ENCODE peak calls at places on chromosomes 12 and 14, in ten cellular contexts. One of them, this sample, is unnamed.

GRCh38 chr12:23921099-23921846 is 28.2 kb downstream of the SOX5 start:
- DNase-seq in mucosa of descending colon: no peak
- DNase-seq in RWPE2: no peak
- DNase-seq in mammary epithelial cell: no peak
- DNase-seq in GM23248: no peak
- DNase-seq in K562: no peak
- DNase-seq in cardiac muscle cell: no peak
- DNase-seq in sigmoid colon: no peak
- DNase-seq in lung: no peak
- DNase-seq in IMR-90: peak; percentile 5
- DNase-seq in this sample: no peak

GRCh38 chr12:12736759-12737676 is 19.9 kb downstream of the CDKN1B start:
- DNase-seq in mucosa of descending colon: no peak
- DNase-seq in RWPE2: no peak
- DNase-seq in mammary epithelial cell: peak; percentile 27
- DNase-seq in GM23248: peak; percentile 92
- DNase-seq in K562: peak; percentile 43
- DNase-seq in cardiac muscle cell: peak; percentile 48
- DNase-seq in sigmoid colon: no peak
- DNase-seq in lung: no peak
- DNase-seq in IMR-90: peak; percentile 85
- DNase-seq in this sample: no peak

GRCh38 chr12:131511391-131511802 is 199.5 kb upstream of the SFSWAP start:
- DNase-seq in mucosa of descending colon: peak; percentile 16
- DNase-seq in RWPE2: no peak
- DNase-seq in mammary epithelial cell: peak; percentile 9
- DNase-seq in GM23248: peak; percentile 70
- DNase-seq in K562: no peak
- DNase-seq in cardiac muscle cell: no peak
- DNase-seq in sigmoid colon: no peak
- DNase-seq in lung: no peak
- DNase-seq in IMR-90: no peak
- DNase-seq in this sample: peak; percentile 5

GRCh38 chr12:124636138-124636968 is 68.9 kb upstream of the NCOR2 start:
- DNase-seq in mucosa of descending colon: peak; percentile 72
- DNase-seq in RWPE2: no peak
- DNase-seq in mammary epithelial cell: peak; percentile 96
- DNase-seq in GM23248: peak; percentile 66
- DNase-seq in K562: peak; percentile 47
- DNase-seq in cardiac muscle cell: no peak
- DNase-seq in sigmoid colon: peak; percentile 88
- DNase-seq in lung: no peak
- DNase-seq in IMR-90: peak; percentile 46
- DNase-seq in this sample: no peak

GRCh38 chr12:62907067-62907466 is 27.9 kb downstream of the PPM1H start:
- DNase-seq in mucosa of descending colon: no peak
- DNase-seq in RWPE2: no peak
- DNase-seq in mammary epithelial cell: no peak
- DNase-seq in GM23248: no peak
- DNase-seq in K562: no peak
- DNase-seq in cardiac muscle cell: no peak
- DNase-seq in sigmoid colon: no peak
- DNase-seq in lung: no peak
- DNase-seq in IMR-90: no peak
- DNase-seq in this sample: no peak

GRCh38 chr12:15155271-15155670 is 65.9 kb downstream of the RERG start:
- DNase-seq in mucosa of descending colon: no peak
- DNase-seq in RWPE2: no peak
- DNase-seq in mammary epithelial cell: peak; percentile 41
- DNase-seq in GM23248: no peak
- DNase-seq in K562: no peak
- DNase-seq in cardiac muscle cell: no peak
- DNase-seq in sigmoid colon: no peak
- DNase-seq in lung: no peak
- DNase-seq in IMR-90: no peak
- DNase-seq in this sample: no peak

GRCh38 chr12:64450711-64451486 is 1.0 kb upstream of the TBK1 start:
- DNase-seq in mucosa of descending colon: peak; percentile 10
- DNase-seq in RWPE2: no peak
- DNase-seq in mammary epithelial cell: peak; percentile 4
- DNase-seq in GM23248: peak; percentile 45
- DNase-seq in K562: no peak
- DNase-seq in cardiac muscle cell: peak; percentile 23
- DNase-seq in sigmoid colon: no peak
- DNase-seq in lung: no peak
- DNase-seq in IMR-90: peak; percentile 19
- DNase-seq in this sample: no peak

GRCh38 chr14:105486974-105487448 is 325 bp downstream of the CRIP1 start:
- DNase-seq in mucosa of descending colon: peak; percentile 78
- DNase-seq in RWPE2: no peak
- DNase-seq in mammary epithelial cell: no peak
- DNase-seq in GM23248: no peak
- DNase-seq in K562: no peak
- DNase-seq in cardiac muscle cell: no peak
- DNase-seq in sigmoid colon: peak; percentile 89
- DNase-seq in lung: peak; percentile 70
- DNase-seq in IMR-90: no peak
- DNase-seq in this sample: no peak

GRCh38 chr14:24398298-24398942 is 383 bp upstream of the NYNRIN start:
- DNase-seq in mucosa of descending colon: peak; percentile 60
- DNase-seq in RWPE2: no peak
- DNase-seq in mammary epithelial cell: no peak
- DNase-seq in GM23248: no peak
- DNase-seq in K562: no peak
- DNase-seq in cardiac muscle cell: peak; percentile 52
- DNase-seq in sigmoid colon: peak; percentile 71
- DNase-seq in lung: no peak
- DNase-seq in IMR-90: no peak
- DNase-seq in this sample: no peak

GRCh38 chr12:1833596-1834028 is 13.2 kb downstream of the LRTM2 start:
- DNase-seq in mucosa of descending colon: no peak
- DNase-seq in RWPE2: peak; percentile 53
- DNase-seq in mammary epithelial cell: no peak
- DNase-seq in GM23248: no peak
- DNase-seq in K562: no peak
- DNase-seq in cardiac muscle cell: no peak
- DNase-seq in sigmoid colon: peak; percentile 3
- DNase-seq in lung: no peak
- DNase-seq in IMR-90: no peak
- DNase-seq in this sample: no peak

GRCh38 chr14:51202914-51203665 is 37.0 kb upstream of the TMX1 start:
- DNase-seq in mucosa of descending colon: no peak
- DNase-seq in RWPE2: peak; percentile 50
- DNase-seq in mammary epithelial cell: no peak
- DNase-seq in GM23248: no peak
- DNase-seq in K562: no peak
- DNase-seq in cardiac muscle cell: no peak
- DNase-seq in sigmoid colon: no peak
- DNase-seq in lung: no peak
- DNase-seq in IMR-90: no peak
- DNase-seq in this sample: no peak

GRCh38 chr12:2053675-2054070 is 886 bp downstream of the CACNA1C start:
- DNase-seq in mucosa of descending colon: no peak
- DNase-seq in RWPE2: no peak
- DNase-seq in mammary epithelial cell: no peak
- DNase-seq in GM23248: peak; percentile 69
- DNase-seq in K562: no peak
- DNase-seq in cardiac muscle cell: peak; percentile 60
- DNase-seq in sigmoid colon: peak; percentile 73
- DNase-seq in lung: no peak
- DNase-seq in IMR-90: no peak
- DNase-seq in this sample: no peak

DNA sequence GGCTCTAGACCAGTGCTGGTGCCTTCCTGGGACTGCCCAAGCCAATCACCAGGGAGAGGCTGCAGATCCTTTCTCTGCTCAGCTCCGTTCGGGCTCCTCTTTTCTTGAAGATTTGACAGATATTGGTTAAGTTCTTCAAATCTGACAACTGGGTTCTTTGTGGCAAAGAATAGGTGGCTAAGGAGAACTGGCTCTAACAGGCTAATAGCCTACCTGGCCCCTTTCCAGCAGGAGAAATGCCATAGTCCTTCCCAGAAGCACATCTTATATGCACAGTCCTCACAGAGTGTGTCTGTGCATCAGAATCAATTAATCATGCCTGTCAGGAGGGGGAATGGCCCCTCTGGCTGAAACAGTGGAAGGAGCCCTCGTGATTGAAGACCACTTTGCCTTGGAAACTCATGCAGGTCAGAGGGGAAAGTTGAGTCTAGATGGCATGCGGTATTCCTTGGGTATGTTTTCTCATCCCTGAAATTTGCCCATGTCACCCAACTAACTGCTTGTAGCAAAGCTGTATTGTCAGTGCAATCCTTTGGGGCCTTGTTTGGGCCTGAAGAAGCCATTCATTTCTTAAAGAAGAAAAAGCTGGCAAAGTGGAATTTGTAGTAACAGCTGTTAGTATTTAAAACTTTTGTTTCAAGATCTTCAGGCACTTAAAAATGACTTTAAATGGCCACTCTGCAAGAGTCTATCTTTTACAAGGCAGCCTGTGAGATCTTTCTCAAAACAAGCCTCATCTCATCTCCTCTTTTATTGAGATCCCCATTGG is 251.6 kb downstream of the ZFP36L1 start:
- DNase-seq in mucosa of descending colon: no peak
- DNase-seq in RWPE2: no peak
- DNase-seq in mammary epithelial cell: no peak
- DNase-seq in GM23248: no peak
- DNase-seq in K562: no peak
- DNase-seq in cardiac muscle cell: peak; percentile 27
- DNase-seq in sigmoid colon: no peak
- DNase-seq in lung: peak; percentile 26
- DNase-seq in IMR-90: no peak
- DNase-seq in this sample: no peak
- H3K4me1 ChIP-seq in mucosa of descending colon: no peaks in the 10 kb centered on the region
- H3K4me1 ChIP-seq in RWPE2: peaks cover 29% of the 10 kb centered on the region
- H3K4me1 ChIP-seq in mammary epithelial cell: peaks cover 44% of the 10 kb centered on the region
- H3K4me1 ChIP-seq in GM23248: peaks cover 42% of the 10 kb centered on the region
- H3K4me1 ChIP-seq in K562: no peaks in the 10 kb centered on the region
- H3K4me1 ChIP-seq in cardiac muscle cell: peaks cover 14% of the 10 kb centered on the region
- H3K4me1 ChIP-seq in sigmoid colon: peaks cover 37% of the 10 kb centered on the region
- H3K4me1 ChIP-seq in lung: peaks cover 1% of the 10 kb centered on the region
- H3K4me1 ChIP-seq in IMR-90: peaks cover 11% of the 10 kb centered on the region
- H3K4me1 ChIP-seq in this sample: no peaks in the 10 kb centered on the region

GRCh38 chr12:32273063-32273521 is 126.3 kb upstream of the FGD4 start:
- DNase-seq in mucosa of descending colon: no peak
- DNase-seq in RWPE2: no peak
- DNase-seq in mammary epithelial cell: no peak
- DNase-seq in GM23248: peak; percentile 10
- DNase-seq in K562: no peak
- DNase-seq in cardiac muscle cell: no peak
- DNase-seq in sigmoid colon: no peak
- DNase-seq in lung: no peak
- DNase-seq in IMR-90: peak; percentile 90
- DNase-seq in this sample: no peak

GRCh38 chr12:32272465-32272864 is 126.9 kb upstream of the FGD4 start:
- DNase-seq in mucosa of descending colon: no peak
- DNase-seq in RWPE2: no peak
- DNase-seq in mammary epithelial cell: no peak
- DNase-seq in GM23248: no peak
- DNase-seq in K562: no peak
- DNase-seq in cardiac muscle cell: no peak
- DNase-seq in sigmoid colon: no peak
- DNase-seq in lung: no peak
- DNase-seq in IMR-90: no peak
- DNase-seq in this sample: no peak

GRCh38 chr12:32270818-32271710 is 128.3 kb upstream of the FGD4 start:
- DNase-seq in mucosa of descending colon: no peak
- DNase-seq in RWPE2: no peak
- DNase-seq in mammary epithelial cell: no peak
- DNase-seq in GM23248: peak; percentile 41
- DNase-seq in K562: no peak
- DNase-seq in cardiac muscle cell: no peak
- DNase-seq in sigmoid colon: no peak
- DNase-seq in lung: no peak
- DNase-seq in IMR-90: peak; percentile 62
- DNase-seq in this sample: no peak

GRCh38 chr12:32274665-32275064 is 124.7 kb upstream of the FGD4 start:
- DNase-seq in mucosa of descending colon: no peak
- DNase-seq in RWPE2: no peak
- DNase-seq in mammary epithelial cell: no peak
- DNase-seq in GM23248: no peak
- DNase-seq in K562: no peak
- DNase-seq in cardiac muscle cell: no peak
- DNase-seq in sigmoid colon: no peak
- DNase-seq in lung: no peak
- DNase-seq in IMR-90: no peak
- DNase-seq in this sample: no peak

GRCh38 chr12:32273712-32274111 is 125.6 kb upstream of the FGD4 start:
- DNase-seq in mucosa of descending colon: peak; percentile 27
- DNase-seq in RWPE2: no peak
- DNase-seq in mammary epithelial cell: no peak
- DNase-seq in GM23248: no peak
- DNase-seq in K562: no peak
- DNase-seq in cardiac muscle cell: peak; percentile 38
- DNase-seq in sigmoid colon: no peak
- DNase-seq in lung: no peak
- DNase-seq in IMR-90: no peak
- DNase-seq in this sample: no peak
- H3K4me1 ChIP-seq in mucosa of descending colon: peaks cover 10% of the 10 kb centered on the region
- H3K4me1 ChIP-seq in RWPE2: peaks cover 7% of the 10 kb centered on the region
- H3K4me1 ChIP-seq in mammary epithelial cell: no peaks in the 10 kb centered on the region
- H3K4me1 ChIP-seq in GM23248: no peaks in the 10 kb centered on the region
- H3K4me1 ChIP-seq in K562: peaks cover 5% of the 10 kb centered on the region
- H3K4me1 ChIP-seq in cardiac muscle cell: peaks cover 6% of the 10 kb centered on the region
- H3K4me1 ChIP-seq in sigmoid colon: peaks cover 21% of the 10 kb centered on the region
- H3K4me1 ChIP-seq in lung: peaks cover 5% of the 10 kb centered on the region
- H3K4me1 ChIP-seq in IMR-90: peaks cover 14% of the 10 kb centered on the region
- H3K4me1 ChIP-seq in this sample: peaks cover 2% of the 10 kb centered on the region

GRCh38 chr14:75979071-75979571 is 2.7 kb downstream of the TGFB3 start:
- DNase-seq in mucosa of descending colon: peak; percentile 41
- DNase-seq in RWPE2: no peak
- DNase-seq in mammary epithelial cell: no peak
- DNase-seq in GM23248: peak; percentile 66
- DNase-seq in K562: peak; percentile 27
- DNase-seq in cardiac muscle cell: peak; percentile 63
- DNase-seq in sigmoid colon: peak; percentile 69
- DNase-seq in lung: no peak
- DNase-seq in IMR-90: peak; percentile 38
- DNase-seq in this sample: no peak
- H3K4me1 ChIP-seq in mucosa of descending colon: no peaks in the 10 kb centered on the region
- H3K4me1 ChIP-seq in RWPE2: peaks cover 5% of the 10 kb centered on the region
- H3K4me1 ChIP-seq in mammary epithelial cell: peaks cover 26% of the 10 kb centered on the region
- H3K4me1 ChIP-seq in GM23248: peaks cover 36% of the 10 kb centered on the region
- H3K4me1 ChIP-seq in K562: peaks cover 22% of the 10 kb centered on the region
- H3K4me1 ChIP-seq in cardiac muscle cell: peaks cover 22% of the 10 kb centered on the region
- H3K4me1 ChIP-seq in sigmoid colon: peaks cover 41% of the 10 kb centered on the region
- H3K4me1 ChIP-seq in lung: peaks cover 16% of the 10 kb centered on the region
- H3K4me1 ChIP-seq in IMR-90: peaks cover 7% of the 10 kb centered on the region
- H3K4me1 ChIP-seq in this sample: peaks cover 4% of the 10 kb centered on the region

DNA sequence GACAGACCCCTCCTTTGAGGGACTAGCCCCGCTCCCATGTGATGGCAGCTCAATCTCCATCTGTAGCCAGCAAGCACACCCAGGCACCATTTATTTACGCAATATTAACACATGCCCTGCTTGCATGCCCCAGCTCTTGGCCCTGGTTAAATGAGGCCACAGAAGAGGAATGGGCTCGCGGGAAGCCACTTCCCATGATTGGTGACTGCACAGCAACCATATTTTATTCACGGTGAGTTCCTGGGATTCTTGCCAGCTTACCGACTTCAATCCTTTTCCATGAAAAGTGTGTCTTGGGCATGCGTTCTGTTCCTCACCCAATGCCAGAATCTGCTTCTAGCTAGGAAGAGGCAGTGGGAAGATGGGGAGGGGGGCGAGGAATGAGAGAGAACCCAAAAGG is 54.7 kb downstream of the PITPNM2 start:
- DNase-seq in mucosa of descending colon: no peak
- DNase-seq in RWPE2: no peak
- DNase-seq in mammary epithelial cell: no peak
- DNase-seq in GM23248: no peak
- DNase-seq in K562: no peak
- DNase-seq in cardiac muscle cell: no peak
- DNase-seq in sigmoid colon: no peak
- DNase-seq in lung: no peak
- DNase-seq in IMR-90: no peak
- DNase-seq in this sample: no peak
- H3K4me1 ChIP-seq in mucosa of descending colon: peaks cover 10% of the 10 kb centered on the region
- H3K4me1 ChIP-seq in RWPE2: peaks cover 15% of the 10 kb centered on the region
- H3K4me1 ChIP-seq in mammary epithelial cell: peaks cover 31% of the 10 kb centered on the region
- H3K4me1 ChIP-seq in GM23248: peaks cover 12% of the 10 kb centered on the region
- H3K4me1 ChIP-seq in K562: peaks cover 33% of the 10 kb centered on the region
- H3K4me1 ChIP-seq in cardiac muscle cell: peaks cover 66% of the 10 kb centered on the region
- H3K4me1 ChIP-seq in sigmoid colon: peaks cover 51% of the 10 kb centered on the region
- H3K4me1 ChIP-seq in lung: peaks cover 46% of the 10 kb centered on the region
- H3K4me1 ChIP-seq in IMR-90: peaks cover 37% of the 10 kb centered on the region
- H3K4me1 ChIP-seq in this sample: no peaks in the 10 kb centered on the region

This sample was measured in iPS DF 6.9.